ENCODE peak calls at places on chromosomes 4 and X, in five cellular contexts. Q, I, W, F and G are unnamed samples.
A peak's percentile ranks its signal among the peaks of the same experiment; 100 is the strongest.

GRCh38 chr4:73520821-73521220 is 39.3 kb downstream of the AFM start:
- DNase-seq in Q (no peak), I (no peak), W (peak; percentile 71), F (peak; percentile 68), G (no peak)

GRCh38 chrX:123807825-123808416 is 51.9 kb upstream of the XIAP start:
- DNase-seq in Q (no peak), I (no peak), W (no peak), F (no peak), G (no peak)

GRCh38 chr4:56981795-56982201 is 3.1 kb downstream of the POLR2B start:
- DNase-seq in Q (no peak), I (no peak), W (no peak), F (no peak), G (no peak)

GRCh38 chrX:101206471-101206870 is 13.1 kb upstream of the DRP2 start:
- DNase-seq in Q (no peak), I (no peak), W (no peak), F (peak; percentile 38), G (no peak)

GRCh38 chr4:6992728-6993655 is 50.2 kb upstream of the TADA2B start:
- DNase-seq in Q (peak; percentile 58), I (no peak), W (no peak), F (no peak), G (no peak)

GRCh38 chr4:169348541-169348940 is 77.8 kb upstream of the SH3RF1 start:
- DNase-seq in Q (no peak), I (no peak), W (no peak), F (peak; percentile 28), G (no peak)

GRCh38 chr4:26175016-26175786 is 145.6 kb upstream of the RBPJ start:
- DNase-seq in Q (no peak), I (no peak), W (no peak), F (no peak), G (no peak)

GRCh38 chr4:55446578-55446922 is 50.8 kb downstream of the TMEM165 start:
- DNase-seq in Q (no peak), I (no peak), W (no peak), F (no peak), G (no peak)

GRCh38 chrX:129777218-129777768 is 2.5 kb upstream of the SASH3 start:
- DNase-seq in Q (peak; percentile 77), I (peak; percentile 61), W (no peak), F (no peak), G (no peak)

GRCh38 chr4:159046683-159047082 is 56.2 kb upstream of the RAPGEF2 start:
- DNase-seq in Q (no peak), I (no peak), W (no peak), F (no peak), G (no peak)

GRCh38 chr4:141131738-141132688 is 1.3 kb downstream of the RNF150 start:
- DNase-seq in Q (no peak), I (no peak), W (no peak), F (peak; percentile 20), G (peak; percentile 50)

GRCh38 chr4:46886711-46887110 is 22.3 kb downstream of the COX7B2 start:
- DNase-seq in Q (no peak), I (no peak), W (no peak), F (no peak), G (no peak)

GRCh38 chr4:19880205-19880604 is 371.5 kb upstream of the SLIT2 start:
- DNase-seq in Q (no peak), I (no peak), W (no peak), F (no peak), G (no peak)

GRCh38 chr4:182447938-182448280 is 204.7 kb downstream of the TENM3 start:
- DNase-seq in Q (no peak), I (no peak), W (no peak), F (no peak), G (no peak)

GRCh38 chr4:42865572-42866189 is 26.8 kb upstream of the GRXCR1 start:
- DNase-seq in Q (no peak), I (peak; percentile 4), W (peak; percentile 10), F (peak; percentile 26), G (peak; percentile 23)

GRCh38 chr4:186166852-186167512 is 24.4 kb upstream of the CYP4V2 start:
- DNase-seq in Q (no peak), I (no peak), W (no peak), F (no peak), G (no peak)

GRCh38 chr4:3407930-3408792 is 33.6 kb upstream of the HGFAC start:
- DNase-seq in Q (no peak), I (no peak), W (no peak), F (no peak), G (peak; percentile 7)

GRCh38 chrX:139202742-139203410 is 327.7 kb upstream of the F9 start:
- DNase-seq in Q (no peak), I (no peak), W (no peak), F (no peak), G (no peak)

GRCh38 chr4:161364681-161365080 is 799.1 kb downstream of the FSTL5 start:
- DNase-seq in Q (no peak), I (no peak), W (no peak), F (no peak), G (no peak)

GRCh38 chr4:147286846-147287587 is 193.9 kb upstream of the EDNRA start:
- DNase-seq in Q (no peak), I (no peak), W (no peak), F (no peak), G (no peak)

GRCh38 chrX:105211051-105211575 is 9.4 kb downstream of the TEX13A start:
- DNase-seq in Q (no peak), I (no peak), W (no peak), F (no peak), G (no peak)

GRCh38 chr4:142721187-142721586 is 124.9 kb downstream of the INPP4B start:
- DNase-seq in Q (no peak), I (no peak), W (no peak), F (no peak), G (no peak)

GRCh38 chrX:1380672-1381233 is 11.2 kb downstream of the SLC25A6 start:
- DNase-seq in Q (peak; percentile 41), I (no peak), W (no peak), F (no peak), G (no peak)

GRCh38 chrX:50762578-50762977 is 51.4 kb downstream of the SHROOM4 start:
- DNase-seq in Q (no peak), I (no peak), W (no peak), F (no peak), G (no peak)

GRCh38 chr4:95638920-95639501 is 90.2 kb upstream of the UNC5C start:
- DNase-seq in Q (no peak), I (no peak), W (no peak), F (no peak), G (no peak)

GRCh38 chrX:48465336-48465933 is 4.6 kb downstream of the SLC38A5 start:
- DNase-seq in Q (no peak), I (no peak), W (peak; percentile 80), F (no peak), G (no peak)

GRCh38 chr4:6769138-6769983 is 13.2 kb upstream of the KIAA0232 start:
- DNase-seq in Q (peak; percentile 18), I (no peak), W (no peak), F (no peak), G (no peak)

GRCh38 chrX:13270360-13270759 is 49.5 kb downstream of the ATXN3L start:
- DNase-seq in Q (no peak), I (no peak), W (no peak), F (no peak), G (no peak)

GRCh38 chr4:94877973-94878372 is 120.2 kb downstream of the BMPR1B start:
- DNase-seq in Q (no peak), I (no peak), W (no peak), F (no peak), G (no peak)

GRCh38 chr4:76059750-76060149 is 14.8 kb upstream of the ART3 start:
- DNase-seq in Q (no peak), I (no peak), W (no peak), F (no peak), G (no peak)

GRCh38 chr4:107922486-107923473 is 8.6 kb upstream of the CYP2U1 start:
- DNase-seq in Q (no peak), I (no peak), W (no peak), F (no peak), G (no peak)